ENCODE peak calls at places on chromosomes 6 and 20, in five cellular contexts. U is fibroblast of lung; I is spleen; X is osteoblast; Q is CD8-positive, alpha-beta T cell. P is an unnamed sample.

GRCh38 chr6:44342489-44342888 is at the start of gene SPATS1:
- DNase-seq in I (peak; percentile 72), U (no peak), Q (no peak), X (no peak), P (peak; percentile 26)

GRCh38 chr6:145069966-145070365 is 665.4 kb downstream of the EPM2A start:
- DNase-seq in I (no peak), U (no peak), Q (no peak), X (no peak), P (no peak)

GRCh38 chr6:8080338-8081151 is 16.4 kb upstream of the BLOC1S5 start:
- DNase-seq in U (peak; percentile 82), I (no peak), X (no peak), Q (no peak), P (no peak)

GRCh38 chr20:6683346-6683977 is 84.0 kb upstream of the BMP2 start:
- DNase-seq in U (no peak), Q (no peak), X (no peak), I (no peak), P (no peak)

GRCh38 chr6:139542351-139542750 is 167.9 kb upstream of the CITED2 start:
- DNase-seq in Q (no peak), I (no peak), U (no peak), X (no peak), P (no peak)

GRCh38 chr6:111837641-111838500 is 35.4 kb downstream of the FYN start:
- DNase-seq in I (no peak), Q (no peak), X (no peak), U (no peak), P (no peak)

GRCh38 chr20:25271486-25272222 is 23.8 kb downstream of the PYGB start:
- DNase-seq in X (peak; percentile 63), U (no peak), Q (no peak), I (peak; percentile 32), P (peak; percentile 6)

GRCh38 chr6:41200296-41200900 is 551 bp downstream of the TREML2 start:
- DNase-seq in U (peak; percentile 27), X (no peak), Q (peak; percentile 65), I (peak; percentile 90), P (no peak)

GRCh38 chr6:16562498-16562897 is 198.8 kb downstream of the ATXN1 start:
- DNase-seq in X (peak; percentile 66), U (no peak), I (no peak), Q (no peak), P (no peak)

GRCh38 chr6:157269261-157269794 is 54.0 kb downstream of the TMEM242 start:
- DNase-seq in Q (no peak), U (peak; percentile 39), I (peak; percentile 78), X (peak; percentile 92), P (peak; percentile 81)

GRCh38 chr20:63553933-63554290 is at the start of gene FNDC11:
- DNase-seq in Q (peak; percentile 47), U (no peak), I (peak; percentile 91), X (no peak), P (no peak)

GRCh38 chr6:46051962-46052361 is 36.3 kb upstream of the CLIC5 start:
- DNase-seq in U (peak; percentile 3), Q (no peak), I (no peak), X (no peak), P (no peak)

DNA sequence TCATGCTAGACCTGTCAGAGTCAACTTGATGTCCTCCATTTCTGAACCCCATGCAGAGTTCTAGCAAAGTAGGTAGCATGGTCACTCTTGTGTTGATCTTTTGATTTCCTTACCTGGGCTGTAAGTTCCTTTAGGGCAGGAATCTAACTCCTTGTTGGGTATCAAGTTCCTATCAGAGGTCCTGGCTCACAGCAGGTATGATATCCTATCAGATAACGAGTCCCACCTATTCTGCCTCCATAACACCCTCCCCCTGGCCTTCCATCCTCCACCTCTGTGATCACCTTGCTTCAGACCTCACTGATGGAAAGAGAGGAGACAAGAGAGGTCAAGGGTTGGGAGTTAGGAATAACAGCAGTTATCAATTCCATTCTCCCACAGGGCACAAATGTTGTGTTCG is 76.1 kb downstream of the CDC40 start:
- DNase-seq in U (no peak), Q (no peak), I (no peak), X (peak; percentile 37), P (no peak)
- H3K4me1 ChIP-seq in U (no peaks in the 10 kb centered on the region), Q (no peaks in the 10 kb centered on the region), I (no peaks in the 10 kb centered on the region), X (no peaks in the 10 kb centered on the region), P (no peaks in the 10 kb centered on the region)

DNA sequence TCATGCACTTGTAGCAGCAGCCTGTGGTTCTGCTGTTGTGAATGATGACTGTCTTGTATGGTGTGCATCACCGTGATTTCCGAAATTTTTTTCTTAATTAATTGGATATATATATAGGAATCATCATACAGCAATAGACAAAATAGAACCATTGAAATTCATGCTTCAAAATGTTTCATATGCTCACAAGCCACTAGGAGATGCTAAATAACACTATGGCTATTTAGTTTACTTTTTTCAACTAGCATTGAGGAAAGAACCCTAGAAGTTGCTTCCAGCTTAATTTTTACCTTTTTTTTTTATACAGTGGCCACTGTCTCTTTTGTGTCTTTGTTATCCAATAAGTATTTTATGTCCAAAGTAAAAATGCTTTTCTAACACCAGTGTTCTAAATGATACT is 485.4 kb downstream of the CDKAL1 start:
- DNase-seq in I (no peak), U (peak; percentile 57), Q (no peak), X (no peak), P (no peak)
- TF ChIP-seq CTCF in I (no peak), U (no peak), Q (no peak), X (peak; percentile 59), P (peak; percentile 28)

DNA sequence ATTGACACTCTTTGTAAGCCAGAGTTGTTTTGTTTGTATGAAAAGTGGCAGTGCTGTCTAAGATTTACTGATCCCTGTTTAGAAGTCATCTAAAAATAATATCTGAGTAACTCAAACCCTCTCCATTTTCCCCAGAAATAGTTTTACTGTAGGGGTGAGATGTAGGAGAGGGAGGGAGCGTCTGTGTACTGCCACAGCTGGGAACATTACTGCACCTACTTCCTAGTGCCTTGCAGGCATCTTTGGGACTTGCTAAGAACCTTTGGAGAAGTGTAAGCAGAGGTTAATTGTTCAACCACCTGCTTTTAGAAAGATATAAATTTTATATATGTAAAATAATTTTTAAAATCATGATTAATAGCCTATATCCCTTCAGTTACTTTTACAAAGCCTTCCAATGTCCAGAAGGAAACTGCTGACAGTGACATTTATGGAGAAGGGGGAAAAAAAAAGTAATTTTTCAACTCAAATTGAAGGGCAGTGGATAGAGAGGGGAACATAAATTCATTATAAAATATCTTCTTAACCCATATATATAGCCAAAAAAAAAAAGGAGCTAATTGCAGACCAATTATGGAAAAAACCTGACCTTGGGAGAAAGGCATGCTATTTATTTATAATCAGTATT is 392.8 kb downstream of the PLCB1 start:
- DNase-seq in Q (no peak), U (no peak), X (no peak), I (no peak), P (no peak)
- H3K27ac ChIP-seq in Q (no peak overlapping the region), U (no peak overlapping the region), X (no peak overlapping the region), I (no peak overlapping the region), P (no peak overlapping the region)

GRCh38 chr20:45991616-45992015 is 17.1 kb upstream of the MMP9 start:
- DNase-seq in Q (no peak), X (no peak), I (no peak), U (no peak), P (no peak)

GRCh38 chr20:45995213-45996097 is 13.3 kb upstream of the MMP9 start:
- DNase-seq in I (no peak), U (no peak), X (no peak), Q (no peak), P (no peak)

GRCh38 chr20:45997187-45997586 is 11.5 kb upstream of the MMP9 start:
- DNase-seq in U (no peak), X (no peak), Q (no peak), I (no peak), P (no peak)

GRCh38 chr20:45993197-45993951 is 15.3 kb upstream of the MMP9 start:
- DNase-seq in U (no peak), I (no peak), Q (no peak), X (peak; percentile 88), P (no peak)

GRCh38 chr20:45994761-45995160 is 13.9 kb upstream of the MMP9 start:
- DNase-seq in I (no peak), Q (no peak), X (peak; percentile 47), U (no peak), P (no peak)
- H3K4me1 ChIP-seq in I (peaks cover 40% of the 10 kb centered on the region), Q (peaks cover 30% of the 10 kb centered on the region), X (peaks cover 5% of the 10 kb centered on the region), U (no peaks in the 10 kb centered on the region), P (no peaks in the 10 kb centered on the region)

GRCh38 chr6:158730175-158730907 is 80.5 kb downstream of the SYTL3 start:
- DNase-seq in Q (no peak), X (no peak), I (no peak), U (no peak), P (no peak)
- TF ChIP-seq CTCF in Q (no peak), X (no peak), I (no peak), U (no peak), P (no peak)